ENCODE peak calls at places on chromosomes 5 and 9, in four cellular contexts. A, X, L and C are unnamed samples.

GRCh38 chr5:132063090-132063911 is 2.8 kb downstream of the IL3 start:
- DNase-seq in A (peak; percentile 80), X (peak; percentile 66), L (peak; percentile 87), C (peak; percentile 95)

GRCh38 chr5:87099246-87099914 is 168.3 kb upstream of the RASA1 start:
- DNase-seq in A (no peak), X (no peak), L (no peak), C (no peak)

GRCh38 chr5:140795259-140795641 is 598 bp downstream of the PCDHA2 start:
- DNase-seq in A (peak; percentile 50), X (no peak), L (peak; percentile 18), C (peak; percentile 75)

GRCh38 chr5:135448071-135448704 is 1.0 kb upstream of the DCANP1 start:
- DNase-seq in A (no peak), X (no peak), L (peak; percentile 43), C (peak; percentile 66)

GRCh38 chr9:109440797-109441287 is 57.3 kb downstream of the PTPN3 start:
- DNase-seq in A (peak; percentile 79), X (peak; percentile 67), L (peak; percentile 74), C (peak; percentile 87)

GRCh38 chr5:155004138-155004744 is 9.3 kb upstream of the KIF4B start:
- DNase-seq in A (peak; percentile 64), X (no peak), L (peak; percentile 30), C (peak; percentile 90)

GRCh38 chr5:37836173-37837100 is 3.4 kb downstream of the GDNF start:
- DNase-seq in A (peak; percentile 70), X (no peak), L (peak; percentile 67), C (peak; percentile 82)

GRCh38 chr5:153863941-153864340 is 174.8 kb downstream of the FAM114A2 start:
- DNase-seq in A (no peak), X (no peak), L (no peak), C (no peak)

GRCh38 chr9:20989923-20990341 is 41.5 kb downstream of the HACD4 start:
- DNase-seq in A (no peak), X (peak; percentile 51), L (no peak), C (no peak)

GRCh38 chr9:80552931-80553330 is 981.2 kb downstream of the TLE4 start:
- DNase-seq in A (no peak), X (peak; percentile 59), L (no peak), C (no peak)

GRCh38 chr5:141843156-141843927 is 34.9 kb downstream of the PCDH1 start:
- DNase-seq in A (no peak), X (no peak), L (peak; percentile 94), C (peak; percentile 87)

GRCh38 chr9:94623253-94623652 is 16.1 kb downstream of the FBP1 start:
- DNase-seq in A (peak; percentile 70), X (peak; percentile 28), L (peak; percentile 74), C (peak; percentile 92)

GRCh38 chr5:77431286-77431685 is 60.8 kb downstream of the WDR41 start:
- DNase-seq in A (no peak), X (no peak), L (no peak), C (no peak)

GRCh38 chr9:136055715-136056545 is 39.2 kb downstream of the NACC2 start:
- DNase-seq in A (no peak), X (peak; percentile 10), L (no peak), C (peak; percentile 73)